ENCODE peak calls at places on chromosomes 2 and 18, in six cellular contexts. M is neuronal stem cell, G is IMR-90, O is H9, V is mesenchymal stem cell, Y is H1. E is an unnamed sample.
A peak's percentile ranks its signal among the peaks of the same experiment; 100 is the strongest.

GRCh38 chr18:47883771-47884413 is 46.6 kb downstream of the SMAD2 start:
- DNase-seq in V (no peak), G (peak; percentile 76), O (no peak), M (no peak), Y (no peak), E (no peak)

GRCh38 chr2:156901373-156902031 is 356.0 kb upstream of the GALNT5 start:
- DNase-seq in O (no peak), Y (no peak), G (peak; percentile 67), M (no peak), V (no peak), E (peak; percentile 88)

GRCh38 chr2:128622371-128622770 is 303.7 kb upstream of the HS6ST1 start:
- DNase-seq in G (no peak), O (no peak), Y (no peak), M (no peak), V (no peak), E (no peak)

GRCh38 chr2:192159215-192159614 is 35.5 kb downstream of the TMEFF2 start:
- DNase-seq in Y (no peak), M (no peak), O (no peak), G (peak; percentile 2), V (no peak), E (no peak)

GRCh38 chr2:126761981-126762878 is 106.3 kb downstream of the GYPC start:
- DNase-seq in Y (no peak), V (no peak), O (no peak), G (no peak), M (no peak), E (no peak)

GRCh38 chr2:128832946-128833560 is 514.4 kb upstream of the HS6ST1 start:
- DNase-seq in V (no peak), Y (no peak), O (no peak), M (no peak), G (no peak), E (no peak)

GRCh38 chr2:31317387-31317786 is 83.4 kb downstream of the EHD3 start:
- DNase-seq in V (no peak), M (no peak), G (no peak), Y (no peak), O (no peak), E (no peak)

GRCh38 chr2:133235959-133236358 is 332.3 kb downstream of the NCKAP5 start:
- DNase-seq in V (no peak), O (no peak), G (peak; percentile 87), M (no peak), Y (no peak), E (no peak)

GRCh38 chr2:236264256-236264655 is at the start of gene ASB18:
- DNase-seq in O (no peak), M (no peak), Y (no peak), V (no peak), G (no peak), E (no peak)

DNA sequence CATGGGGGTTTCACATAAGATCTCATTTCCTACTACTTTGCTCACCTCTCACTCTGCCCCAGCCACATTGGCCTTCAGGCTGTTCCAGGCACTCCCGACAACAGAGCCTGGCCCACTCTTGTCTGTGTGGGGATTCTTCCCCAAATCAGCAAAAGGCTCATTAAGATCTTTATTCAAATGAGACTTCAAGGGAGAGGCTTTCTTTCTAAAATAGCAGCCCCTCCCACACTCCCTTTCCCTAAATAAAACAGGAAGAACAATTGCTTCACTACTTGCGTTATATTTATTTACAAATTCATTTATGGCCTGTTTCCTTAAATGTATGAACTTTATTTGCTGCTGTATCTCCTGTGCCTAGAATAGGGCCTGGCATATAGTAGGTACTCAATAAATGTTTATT is 3.6 kb upstream of the CDC42EP3 start:
- DNase-seq in Y (no peak), V (no peak), O (no peak), M (no peak), G (no peak), E (no peak)
- H3K27ac ChIP-seq in Y (no peak overlapping the region), V (no peak overlapping the region), O (no peak overlapping the region), M (no peak overlapping the region), G (no peak overlapping the region), E (no peak overlapping the region)

GRCh38 chr18:35490894-35491688 is 6.7 kb downstream of the INO80C start:
- DNase-seq in G (no peak), M (no peak), O (peak; percentile 60), V (no peak), Y (no peak), E (no peak)

GRCh38 chr18:35485852-35486251 is 11.9 kb downstream of the INO80C start:
- DNase-seq in G (no peak), V (no peak), O (no peak), M (no peak), Y (no peak), E (no peak)

GRCh38 chr18:35494281-35494825 is 3.4 kb downstream of the INO80C start:
- DNase-seq in Y (no peak), V (no peak), G (no peak), O (no peak), M (no peak), E (no peak)

GRCh38 chr18:35491689-35492077 is 6.1 kb downstream of the INO80C start:
- DNase-seq in V (no peak), M (no peak), O (peak; percentile 62), Y (no peak), G (no peak), E (no peak)

DNA sequence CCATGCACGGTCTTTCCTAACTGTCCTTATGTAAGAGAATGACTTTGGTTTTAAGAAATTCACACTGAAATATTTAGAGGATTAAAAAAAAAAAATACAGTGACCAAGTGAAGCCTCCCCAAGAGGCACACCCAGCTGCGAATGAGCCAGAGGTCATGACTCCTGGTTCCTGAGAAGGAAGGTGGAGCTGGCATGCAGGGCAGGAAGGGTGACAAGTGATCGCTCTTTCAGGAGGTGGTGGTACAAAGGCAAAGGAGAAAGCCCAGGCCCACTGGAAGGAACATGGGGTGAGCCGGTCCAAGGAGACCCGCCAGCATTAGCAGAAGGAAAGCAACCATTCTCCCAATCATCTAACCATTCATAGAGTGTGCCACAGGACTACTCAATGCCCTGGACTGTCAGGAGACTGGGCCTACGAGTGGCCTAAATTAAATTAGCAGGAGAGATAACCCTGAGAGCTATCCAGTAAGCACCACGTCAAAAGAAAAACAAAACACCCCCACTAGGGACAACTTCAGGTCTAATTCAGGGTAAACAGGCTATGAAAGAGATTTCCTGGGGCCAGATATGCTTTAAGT is 7.8 kb downstream of the INO80C start:
- DNase-seq in O (no peak), G (no peak), V (no peak), M (no peak), Y (no peak), E (no peak)
- H2AK5ac ChIP-seq in O (no peak overlapping the region), G (no peak overlapping the region), V (peak overlapping the region; percentile 79), M (no peak overlapping the region), Y (peak overlapping the region; percentile 87), E (peak overlapping the region; percentile 86)

GRCh38 chr2:58130238-58130637 is 83.6 kb downstream of the VRK2 start:
- DNase-seq in V (no peak), G (no peak), M (no peak), Y (no peak), O (no peak), E (no peak)
- H3K27ac ChIP-seq in V (no peak overlapping the region), G (no peak overlapping the region), M (no peak overlapping the region), Y (no peak overlapping the region), O (no peak overlapping the region), E (no peak overlapping the region)

GRCh38 chr2:224404766-224405165 is 2.9 kb upstream of the FAM124B start:
- DNase-seq in V (no peak), M (no peak), O (no peak), Y (no peak), G (no peak), E (no peak)

GRCh38 chr2:224403657-224404056 is 1.8 kb upstream of the FAM124B start:
- DNase-seq in O (no peak), V (no peak), M (no peak), Y (no peak), G (no peak), E (no peak)

GRCh38 chr2:224400886-224401632 is 848 bp downstream of the FAM124B start:
- DNase-seq in G (no peak), V (no peak), O (no peak), Y (no peak), M (no peak), E (peak; percentile 75)

GRCh38 chr2:224400174-224400810 is 1.6 kb downstream of the FAM124B start:
- DNase-seq in G (no peak), V (no peak), Y (no peak), M (no peak), O (no peak), E (no peak)

GRCh38 chr2:224401641-224402342 is at the start of gene FAM124B:
- DNase-seq in Y (no peak), V (peak; percentile 98), M (no peak), G (peak; percentile 42), O (no peak), E (peak; percentile 14)
- H2AK5ac ChIP-seq in Y (no peak within 1 kb of the TSS), V (no peak within 1 kb of the TSS), M (no peak within 1 kb of the TSS), G (no peak within 1 kb of the TSS), O (no peak within 1 kb of the TSS), E (no peak within 1 kb of the TSS)

GRCh38 chr18:12701161-12701560 is 1.4 kb downstream of the CEP76 start:
- DNase-seq in V (no peak), O (no peak), M (no peak), G (peak; percentile 14), Y (no peak), E (no peak)

GRCh38 chr18:12703096-12703567 is 290 bp downstream of the PSMG2 start:
- DNase-seq in O (no peak), Y (no peak), G (no peak), M (no peak), V (no peak), E (no peak)

GRCh38 chr18:12702221-12703095 is at the start of the genes CEP76 and PSMG2:
- DNase-seq in G (peak; percentile 84), O (peak; percentile 79), M (peak; percentile 87), Y (peak; percentile 65), V (peak; percentile 94), E (peak; percentile 84)

GRCh38 chr18:12699747-12700146 is 2.8 kb downstream of the CEP76 start:
- DNase-seq in O (no peak), Y (no peak), V (no peak), M (no peak), G (no peak), E (no peak)

GRCh38 chr18:12703714-12704113 is 872 bp downstream of the PSMG2 start:
- DNase-seq in M (no peak), V (peak; percentile 33), Y (no peak), O (no peak), G (peak; percentile 46), E (no peak)
- H3K27ac ChIP-seq in M (no peak overlapping the region), V (no peak overlapping the region), Y (peak overlapping the region; percentile 98), O (no peak overlapping the region), G (no peak overlapping the region), E (no peak overlapping the region)

DNA sequence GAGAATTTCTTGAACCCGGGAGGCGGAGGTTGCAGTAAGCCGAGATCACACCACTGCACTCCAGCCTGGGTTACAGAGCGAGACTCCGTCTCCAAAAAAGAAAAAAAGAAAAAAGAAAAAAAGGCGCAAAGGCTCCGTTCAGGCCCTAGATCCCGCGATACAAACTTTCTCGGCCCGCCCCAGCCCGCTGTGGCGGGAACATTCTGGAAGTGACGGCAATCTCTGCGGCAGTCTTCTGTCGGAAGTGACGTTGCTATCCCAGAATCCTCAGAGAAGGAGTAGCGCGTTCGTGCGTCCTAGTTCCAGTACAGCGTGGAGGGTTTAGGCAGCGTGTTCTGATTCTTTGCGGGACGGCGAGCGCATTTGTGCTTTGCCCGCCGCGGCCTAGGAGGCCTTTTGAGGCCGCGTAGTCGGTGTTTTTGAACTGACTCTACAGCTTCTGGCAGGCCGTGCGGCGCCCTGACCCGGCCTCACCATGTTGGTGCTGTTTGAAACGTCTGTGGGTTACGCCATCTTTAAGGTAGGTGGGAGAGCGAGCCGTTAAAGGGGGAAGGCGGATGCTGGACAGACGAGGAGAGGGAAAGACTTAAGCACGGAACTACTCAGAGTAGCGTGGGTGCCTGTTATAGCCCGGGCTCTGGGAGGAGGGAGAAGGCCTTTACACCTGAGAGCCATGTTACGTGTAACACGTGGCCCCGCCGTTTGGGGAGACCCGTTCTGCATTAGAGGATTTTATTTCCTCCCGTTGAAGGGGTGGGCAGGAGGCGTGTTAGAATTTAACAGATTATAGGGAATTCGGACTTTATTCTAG is at the start of gene NOP58:
- DNase-seq in G (peak; percentile 96), Y (peak; percentile 49), V (peak; percentile 98), O (peak; percentile 94), M (peak; percentile 90), E (peak; percentile 99)
- H2AK5ac ChIP-seq in G (peak within 1 kb of the TSS; percentile 85), Y (peak within 1 kb of the TSS; percentile 98), V (no peak within 1 kb of the TSS), O (no peak within 1 kb of the TSS), M (peak within 1 kb of the TSS; percentile 53), E (peak within 1 kb of the TSS; percentile 56)